ENCODE peak calls at places on chromosome 13, in eight cellular contexts. W, U, S, L, Y, B, P and Q are unnamed samples.

GRCh38 chr13:93625536-93625935 is 398.9 kb downstream of the GPC6 start:
- DNase-seq in W (no peak), U (no peak), S (no peak), L (no peak), Y (no peak), B (no peak), P (no peak), Q (no peak)

GRCh38 chr13:73903561-73903960 is 230.6 kb downstream of the KLF12 start:
- DNase-seq in W (no peak), U (no peak), S (no peak), L (no peak), Y (no peak), B (no peak), P (no peak), Q (no peak)

GRCh38 chr13:87123987-87124784 is 547.0 kb upstream of the SLITRK5 start:
- DNase-seq in W (no peak), U (peak), S (peak), L (no peak), Y (no peak), B (no peak), P (no peak), Q (no peak)

GRCh38 chr13:73259061-73259908 is 200.5 kb downstream of the KLF5 start:
- DNase-seq in W (no peak), U (no peak), S (no peak), L (no peak), Y (no peak), B (no peak), P (no peak), Q (no peak)

GRCh38 chr13:67119481-67119883 is 110.7 kb downstream of the PCDH9 start:
- DNase-seq in W (no peak), U (peak), S (no peak), L (no peak), Y (no peak), B (no peak), P (no peak), Q (no peak)

GRCh38 chr13:80334582-80335260 is 6.2 kb downstream of the SPRY2 start:
- DNase-seq in W (no peak), U (no peak), S (no peak), L (no peak), Y (no peak), B (no peak), P (no peak), Q (no peak)

GRCh38 chr13:47463726-47464125 is 537.3 kb downstream of the SUCLA2 start:
- DNase-seq in W (no peak), U (no peak), S (no peak), L (no peak), Y (no peak), B (no peak), P (no peak), Q (no peak)

GRCh38 chr13:61884830-61885229 is 469.2 kb upstream of the PCDH20 start:
- DNase-seq in W (no peak), U (no peak), S (no peak), L (no peak), Y (no peak), B (no peak), P (no peak), Q (no peak)

GRCh38 chr13:20721454-20722357 is 18.2 kb downstream of the IL17D start:
- DNase-seq in W (no peak), U (no peak), S (peak), L (peak), Y (peak), B (no peak), P (peak), Q (peak)

GRCh38 chr13:50396001-50396400 is 380.8 kb downstream of the KCNRG start:
- DNase-seq in W (no peak), U (no peak), S (no peak), L (no peak), Y (no peak), B (no peak), P (no peak), Q (no peak)

GRCh38 chr13:79901336-79901735 is 420.4 kb downstream of the NDFIP2 start:
- DNase-seq in W (no peak), U (no peak), S (no peak), L (no peak), Y (no peak), B (no peak), P (no peak), Q (no peak)

GRCh38 chr13:102517959-102518358 is 78.8 kb upstream of the TPP2 start:
- DNase-seq in W (no peak), U (no peak), S (no peak), L (no peak), Y (no peak), B (no peak), P (no peak), Q (no peak)

GRCh38 chr13:65336916-65337315 is 1893.2 kb downstream of the PCDH9 start:
- DNase-seq in W (no peak), U (no peak), S (no peak), L (no peak), Y (no peak), B (no peak), P (no peak), Q (no peak)

GRCh38 chr13:70568571-70568970 is 460.3 kb upstream of the KLHL1 start:
- DNase-seq in W (no peak), U (peak), S (no peak), L (no peak), Y (no peak), B (no peak), P (no peak), Q (no peak)

GRCh38 chr13:33485247-33485646 is 199.7 kb upstream of the STARD13 start:
- DNase-seq in W (no peak), U (no peak), S (no peak), L (no peak), Y (no peak), B (no peak), P (no peak), Q (no peak)

GRCh38 chr13:79782541-79783216 is 301.7 kb downstream of the NDFIP2 start:
- DNase-seq in W (peak), U (no peak), S (peak), L (no peak), Y (peak), B (no peak), P (peak), Q (peak)

GRCh38 chr13:60431108-60431700 is 34.2 kb downstream of the TDRD3 start:
- DNase-seq in W (no peak), U (peak), S (no peak), L (no peak), Y (no peak), B (no peak), P (no peak), Q (no peak)

GRCh38 chr13:19927117-19927734 is 31.3 kb upstream of the ZMYM2 start:
- DNase-seq in W (no peak), U (peak), S (no peak), L (no peak), Y (no peak), B (no peak), P (no peak), Q (no peak)

GRCh38 chr13:49898792-49899191 is 37.3 kb downstream of the SPRYD7 start:
- DNase-seq in W (no peak), U (no peak), S (no peak), L (no peak), Y (no peak), B (no peak), P (no peak), Q (no peak)

GRCh38 chr13:49927755-49928154 is 8.4 kb downstream of the SPRYD7 start:
- DNase-seq in W (no peak), U (no peak), S (no peak), L (no peak), Y (no peak), B (no peak), P (no peak), Q (no peak)

GRCh38 chr13:20408181-20408580 is 117.5 kb downstream of the CRYL1 start:
- DNase-seq in W (no peak), U (no peak), S (peak), L (no peak), Y (no peak), B (no peak), P (no peak), Q (no peak)

GRCh38 chr13:35309711-35310110 is 166.8 kb downstream of the MAB21L1 start:
- DNase-seq in W (no peak), U (no peak), S (no peak), L (no peak), Y (no peak), B (no peak), P (no peak), Q (no peak)

GRCh38 chr13:111922086-111922485 is 144.9 kb upstream of the SOX1 start:
- DNase-seq in W (no peak), U (no peak), S (no peak), L (no peak), Y (no peak), B (no peak), P (no peak), Q (no peak)

GRCh38 chr13:93559718-93560117 is 333.1 kb downstream of the GPC6 start:
- DNase-seq in W (no peak), U (peak), S (peak), L (no peak), Y (no peak), B (no peak), P (no peak), Q (no peak)

GRCh38 chr13:67231481-67231940 is 1.4 kb upstream of the PCDH9 start:
- DNase-seq in W (no peak), U (no peak), S (no peak), L (no peak), Y (no peak), B (no peak), P (no peak), Q (no peak)

GRCh38 chr13:36728006-36728405 is 54.2 kb downstream of the SERTM1 start:
- DNase-seq in W (no peak), U (no peak), S (no peak), L (no peak), Y (no peak), B (no peak), P (no peak), Q (no peak)

GRCh38 chr13:42996584-42996983 is 4.5 kb upstream of the EPSTI1 start:
- DNase-seq in W (no peak), U (peak), S (no peak), L (no peak), Y (no peak), B (no peak), P (no peak), Q (no peak)

GRCh38 chr13:114004416-114005205 is 30.7 kb upstream of the C13orf46 start:
- DNase-seq in W (no peak), U (no peak), S (peak), L (no peak), Y (peak), B (no peak), P (no peak), Q (peak)

GRCh38 chr13:26442541-26442940 is 114.9 kb upstream of the WASF3 start:
- DNase-seq in W (no peak), U (no peak), S (no peak), L (no peak), Y (no peak), B (no peak), P (no peak), Q (no peak)

GRCh38 chr13:20217168-20217567 is 15.0 kb downstream of the GJB6 start:
- DNase-seq in W (no peak), U (no peak), S (no peak), L (no peak), Y (no peak), B (no peak), P (no peak), Q (no peak)

GRCh38 chr13:81148822-81149221 is 807.9 kb upstream of the SPRY2 start:
- DNase-seq in W (no peak), U (no peak), S (no peak), L (no peak), Y (no peak), B (no peak), P (no peak), Q (no peak)

GRCh38 chr13:72290962-72291681 is 424.1 kb upstream of the DACH1 start:
- DNase-seq in W (no peak), U (no peak), S (no peak), L (no peak), Y (no peak), B (no peak), P (no peak), Q (no peak)

GRCh38 chr13:113448885-113449692 is 4.2 kb downstream of the ADPRHL1 start:
- DNase-seq in W (peak), U (peak), S (no peak), L (peak), Y (peak), B (no peak), P (peak), Q (peak)

GRCh38 chr13:82654851-82655517 is 1227.3 kb downstream of the SLITRK1 start:
- DNase-seq in W (peak), U (no peak), S (peak), L (peak), Y (no peak), B (no peak), P (peak), Q (peak)

GRCh38 chr13:22642088-22642487 is 538.7 kb upstream of the SGCG start:
- DNase-seq in W (no peak), U (no peak), S (no peak), L (no peak), Y (no peak), B (no peak), P (no peak), Q (no peak)

GRCh38 chr13:35789335-35790166 is 313.1 kb upstream of the MAB21L1 start:
- DNase-seq in W (no peak), U (peak), S (no peak), L (no peak), Y (no peak), B (no peak), P (no peak), Q (no peak)

GRCh38 chr13:76813874-76814273 is 72.3 kb downstream of the KCTD12 start:
- DNase-seq in W (no peak), U (peak), S (no peak), L (peak), Y (no peak), B (no peak), P (no peak), Q (no peak)

DNA sequence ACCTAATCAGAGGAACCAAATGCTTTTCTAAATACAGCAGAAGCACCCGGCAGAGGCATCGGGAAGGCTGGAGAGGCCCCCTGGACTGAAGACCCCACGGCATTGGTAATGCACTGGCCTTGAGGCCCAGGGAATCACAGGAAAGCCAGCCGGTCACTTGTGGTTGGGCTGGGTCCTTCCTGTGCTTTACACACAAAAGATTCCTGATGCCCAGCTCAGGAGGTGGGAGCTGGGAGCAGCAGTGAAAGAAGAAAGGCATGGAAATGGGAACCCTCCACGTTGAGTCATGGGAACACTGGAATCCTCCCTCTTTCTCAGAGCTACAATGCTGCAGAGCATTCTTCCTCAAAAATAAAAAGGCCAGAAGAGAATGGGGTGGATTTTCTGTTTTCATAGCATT is 126.4 kb downstream of the TNFRSF19 start:
- DNase-seq in W (no peak), U (no peak), S (no peak), L (no peak), Y (no peak), B (no peak), P (no peak), Q (no peak)
- H3K4me3 ChIP-seq in W (no peak), U (no peak), S (no peak), L (no peak), Y (no peak), B (no peak), P (no peak), Q (no peak)

GRCh38 chr13:41960195-41960699 is 662 bp downstream of the VWA8 start:
- DNase-seq in W (no peak), U (no peak), S (peak), L (peak), Y (no peak), B (no peak), P (no peak), Q (no peak)

GRCh38 chr13:41962994-41963393 is 2.1 kb upstream of the VWA8 start:
- DNase-seq in W (no peak), U (no peak), S (no peak), L (no peak), Y (no peak), B (no peak), P (no peak), Q (no peak)

GRCh38 chr13:41955605-41956004 is 5.3 kb downstream of the VWA8 start:
- DNase-seq in W (no peak), U (no peak), S (no peak), L (no peak), Y (no peak), B (no peak), P (no peak), Q (no peak)

GRCh38 chr13:41956272-41956671 is 4.6 kb downstream of the VWA8 start:
- DNase-seq in W (no peak), U (no peak), S (no peak), L (no peak), Y (no peak), B (no peak), P (no peak), Q (no peak)

GRCh38 chr13:41960700-41961697 is at the start of gene VWA8:
- DNase-seq in W (peak), U (peak), S (peak), L (peak), Y (peak), B (no peak), P (peak), Q (peak)
- TF ChIP-seq POLR2A in W (no peak), U (peak), S (peak), L (peak), Y (no peak), B (no peak), P (peak), Q (peak)

DNA sequence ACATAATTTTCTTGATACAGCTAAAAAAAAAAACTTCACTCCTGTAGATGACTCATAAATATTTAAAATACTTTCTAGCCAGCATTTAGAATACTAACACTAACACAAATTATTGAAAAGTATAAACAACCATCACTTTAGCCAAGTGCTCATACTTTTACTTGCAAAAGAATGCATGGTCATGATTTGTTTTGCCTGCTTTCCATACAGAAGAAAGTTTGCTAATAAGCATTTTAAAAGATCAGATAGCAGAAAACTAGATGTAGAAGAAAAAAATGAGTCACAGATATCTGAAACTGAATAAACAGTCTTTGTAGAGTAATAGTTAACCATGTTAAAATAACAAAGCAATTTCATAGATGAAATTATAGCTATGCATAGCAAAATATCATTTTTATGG is 2280.4 kb upstream of the PCDH20 start:
- DNase-seq in W (no peak), U (no peak), S (no peak), L (no peak), Y (no peak), B (no peak), P (no peak), Q (no peak)
- H3K4me3 ChIP-seq in W (no peak), U (no peak), S (no peak), L (no peak), Y (no peak), B (no peak), P (no peak), Q (no peak)

GRCh38 chr13:45333251-45333972 is 7.6 kb downstream of the TPT1 start:
- DNase-seq in W (no peak), U (no peak), S (no peak), L (no peak), Y (no peak), B (no peak), P (no peak), Q (no peak)
- TF ChIP-seq POLR2A in W (no peak), U (no peak), S (no peak), L (no peak), Y (no peak), B (no peak), P (no peak), Q (no peak)

GRCh38 chr13:31160857-31161582 is 684 bp downstream of the HSPH1 start:
- DNase-seq in W (peak), U (peak), S (peak), L (peak), Y (peak), B (peak), P (peak), Q (peak)
- H3K4me3 ChIP-seq in W (peak), U (peak), S (peak), L (peak), Y (peak), B (peak), P (peak), Q (peak)

GRCh38 chr13:96490590-96490989 is 400.7 kb downstream of the HS6ST3 start:
- DNase-seq in W (no peak), U (no peak), S (no peak), L (no peak), Y (no peak), B (no peak), P (no peak), Q (no peak)

GRCh38 chr13:96491103-96491502 is 401.2 kb downstream of the HS6ST3 start:
- DNase-seq in W (no peak), U (no peak), S (no peak), L (no peak), Y (no peak), B (no peak), P (peak), Q (no peak)

GRCh38 chr13:96492758-96493157 is 402.9 kb downstream of the HS6ST3 start:
- DNase-seq in W (no peak), U (no peak), S (peak), L (no peak), Y (no peak), B (no peak), P (peak), Q (no peak)
- TF ChIP-seq POLR2A in W (no peak), U (no peak), S (no peak), L (no peak), Y (no peak), B (no peak), P (no peak), Q (no peak)

GRCh38 chr13:110811008-110811720 is 97.7 kb downstream of the ING1 start:
- DNase-seq in W (no peak), U (no peak), S (no peak), L (no peak), Y (no peak), B (no peak), P (no peak), Q (no peak)

GRCh38 chr13:110813646-110814624 is 100.4 kb downstream of the ING1 start:
- DNase-seq in W (no peak), U (peak), S (no peak), L (no peak), Y (no peak), B (no peak), P (no peak), Q (no peak)

GRCh38 chr13:110812869-110813645 is 99.6 kb downstream of the ING1 start:
- DNase-seq in W (no peak), U (no peak), S (no peak), L (no peak), Y (no peak), B (no peak), P (no peak), Q (no peak)

GRCh38 chr13:110811751-110812110 is 98.2 kb downstream of the ING1 start:
- DNase-seq in W (no peak), U (no peak), S (no peak), L (no peak), Y (no peak), B (no peak), P (no peak), Q (no peak)

DNA sequence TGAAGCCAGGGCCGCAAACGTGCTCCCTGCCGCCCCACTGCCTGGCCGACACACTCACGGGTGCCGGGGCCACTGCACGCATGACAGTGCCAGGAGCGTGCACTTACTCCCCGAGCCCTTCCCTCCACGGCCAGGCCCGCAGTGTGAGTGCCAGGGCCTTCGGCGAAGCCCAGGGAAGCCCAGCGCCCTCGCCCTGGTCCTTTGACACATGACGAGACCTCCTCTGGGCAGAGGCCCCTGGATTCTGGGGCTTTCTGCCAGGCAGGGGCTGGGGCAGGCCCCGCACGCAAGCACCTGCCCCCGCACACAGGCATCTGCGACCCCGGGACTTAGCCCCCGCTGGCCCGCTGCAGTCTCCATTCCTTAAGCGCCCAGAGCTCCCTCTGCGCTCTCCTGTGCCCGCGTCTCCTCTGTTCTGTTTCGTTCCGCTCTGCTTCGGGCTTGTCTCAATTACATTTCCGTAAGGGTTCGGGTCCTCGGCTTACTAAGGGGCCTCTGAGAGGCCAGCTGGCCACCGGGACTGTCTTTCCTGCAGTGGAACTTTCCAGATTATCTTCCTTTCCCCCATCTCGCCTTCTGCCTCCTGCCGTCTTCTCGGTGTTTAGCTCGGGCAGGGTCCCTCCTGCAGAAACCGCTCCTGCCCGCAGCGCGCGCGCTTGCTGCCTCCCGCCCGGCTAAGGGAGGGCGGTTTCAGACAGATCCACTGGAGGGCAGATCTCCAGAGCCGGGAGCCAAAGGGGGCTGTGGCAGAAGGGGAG is 98.8 kb downstream of the ING1 start:
- DNase-seq in W (no peak), U (no peak), S (no peak), L (no peak), Y (no peak), B (no peak), P (no peak), Q (no peak)
- H3K4me3 ChIP-seq in W (peak), U (no peak), S (no peak), L (no peak), Y (peak), B (peak), P (no peak), Q (peak)